ENCODE peak calls at places on chromosomes 6 and 20, in seven cellular contexts. W is HFF-Myc, X is HCT116, G is pancreas, N is caudate nucleus, V is A549, L is GM10248. M is an unnamed sample.

GRCh38 chr6:18506387-18507017 is 119.4 kb downstream of the RNF144B start:
- DNase-seq in N (no peak), G (no peak), X (no peak), V (no peak), L (no peak), W (no peak), M (no peak)

GRCh38 chr6:147508073-147508870 is at the start of gene SAMD5:
- DNase-seq in N (peak; percentile 49), X (peak; percentile 32), W (peak; percentile 39), L (peak; percentile 46), G (peak; percentile 71), V (peak; percentile 62), M (no peak)

GRCh38 chr20:49445176-49445575 is 37.3 kb downstream of the KCNB1 start:
- DNase-seq in L (no peak), W (no peak), X (no peak), N (no peak), V (no peak), G (no peak), M (no peak)

GRCh38 chr6:7975764-7976146 is 65.2 kb upstream of the TXNDC5 start:
- DNase-seq in W (no peak), G (no peak), X (no peak), N (no peak), L (no peak), V (peak; percentile 16), M (no peak)

GRCh38 chr20:63836335-63837133 is 5.5 kb upstream of the ZBTB46 start:
- DNase-seq in W (no peak), G (no peak), L (no peak), V (no peak), X (no peak), N (no peak), M (no peak)

GRCh38 chr6:15755555-15755954 is 92.7 kb upstream of the DTNBP1 start:
- DNase-seq in G (no peak), N (no peak), X (no peak), L (no peak), W (no peak), V (no peak), M (no peak)

GRCh38 chr20:62475027-62475818 is 572 bp downstream of the GATA5 start:
- DNase-seq in N (no peak), X (no peak), W (no peak), G (no peak), V (no peak), L (no peak), M (no peak)

GRCh38 chr6:158474961-158475343 is 84.9 kb upstream of the TMEM181 start:
- DNase-seq in G (no peak), N (no peak), W (no peak), V (peak; percentile 25), L (no peak), X (no peak), M (no peak)

GRCh38 chr6:68497927-68498326 is 137.2 kb upstream of the ADGRB3 start:
- DNase-seq in W (no peak), N (no peak), L (no peak), G (no peak), V (no peak), X (no peak), M (no peak)

GRCh38 chr6:1479095-1479494 is 89.7 kb downstream of the FOXF2 start:
- DNase-seq in N (no peak), G (no peak), V (no peak), W (peak; percentile 70), L (no peak), X (no peak), M (no peak)

GRCh38 chr6:125732398-125732797 is 17.0 kb upstream of the HEY2 start:
- DNase-seq in G (no peak), V (no peak), L (no peak), N (no peak), X (no peak), W (no peak), M (no peak)

GRCh38 chr20:23412026-23412425 is 9.3 kb downstream of the NAPB start:
- DNase-seq in G (no peak), N (no peak), X (no peak), W (no peak), L (no peak), V (peak; percentile 17), M (no peak)